ENCODE peak calls at places on chromosomes 5 and 9, in four cellular contexts. F is C1 segment of cervical spinal cord; X is psoas muscle; T is stimulated activated CD8-positive, alpha-beta memory T cell treated with anti-CD3 and anti-CD28 coated beads, Interleukin-2, amount 100 ng/mL, for 48 hours. S is an unnamed sample.

GRCh38 chr5:177064500-177065277 is 22.0 kb upstream of the FGFR4 start:
- DNase-seq in X (no peak), F (no peak), T (no peak), S (no peak)

GRCh38 chr9:90002299-90003045 is 397.7 kb downstream of the GADD45G start:
- DNase-seq in T (no peak), F (no peak), X (no peak), S (no peak)

GRCh38 chr5:109936091-109936490 is 246.4 kb downstream of the MAN2A1 start:
- DNase-seq in F (no peak), X (no peak), T (no peak), S (no peak)

GRCh38 chr5:66867622-66868322 is 271.6 kb downstream of the MAST4 start:
- DNase-seq in F (no peak), T (no peak), X (no peak), S (no peak)

GRCh38 chr5:1010181-1010510 is 1.5 kb downstream of the NKD2 start:
- DNase-seq in X (no peak), T (no peak), F (no peak), S (no peak)

GRCh38 chr5:172956936-172957335 is 2.3 kb upstream of the RPL26L1 start:
- DNase-seq in F (no peak), X (no peak), T (no peak), S (no peak)

GRCh38 chr5:138449501-138450239 is 10.8 kb downstream of the REEP2 start:
- DNase-seq in X (peak; percentile 95), T (peak; percentile 83), F (peak; percentile 61), S (peak; percentile 92)

GRCh38 chr5:125575561-125576504 is 829.4 kb upstream of the ZNF608 start:
- DNase-seq in X (no peak), T (no peak), F (peak; percentile 40), S (no peak)

GRCh38 chr5:149448831-149449714 is 70.0 kb upstream of the IL17B start:
- DNase-seq in X (no peak), F (no peak), T (no peak), S (no peak)

GRCh38 chr9:111287127-111287526 is 42.9 kb downstream of the OR2K2 start:
- DNase-seq in T (no peak), F (no peak), X (no peak), S (no peak)

GRCh38 chr9:94859891-94860290 is 133.4 kb downstream of the AOPEP start:
- DNase-seq in T (no peak), X (no peak), F (no peak), S (no peak)

GRCh38 chr5:117623042-117623815 is 1048.6 kb upstream of the SEMA6A start:
- DNase-seq in X (no peak), F (no peak), T (no peak), S (no peak)